ENCODE peak calls at places on chromosomes 12 and 14, in four cellular contexts. One of them, this sample, is unnamed.

GRCh38 chr12:7857916-7858315 is 14.8 kb downstream of the SLC2A14 start:
- DNase-seq in body of pancreas: no peak
- DNase-seq in sigmoid colon: no peak
- DNase-seq in uterus: no peak
- DNase-seq in this sample: no peak

GRCh38 chr14:32708134-32708533 is 230.5 kb upstream of the NPAS3 start:
- DNase-seq in sigmoid colon: no peak
- DNase-seq in uterus: no peak
- DNase-seq in body of pancreas: no peak
- DNase-seq in this sample: no peak

GRCh38 chr12:121366063-121366459 is 13.8 kb upstream of the ANAPC5 start:
- DNase-seq in body of pancreas: no peak
- DNase-seq in sigmoid colon: no peak
- DNase-seq in uterus: no peak
- DNase-seq in this sample: no peak

GRCh38 chr14:94036328-94037167 is 10.4 kb downstream of the OTUB2 start:
- DNase-seq in sigmoid colon: no peak
- DNase-seq in uterus: peak; percentile 62
- DNase-seq in body of pancreas: peak; percentile 85
- DNase-seq in this sample: peak; percentile 65

GRCh38 chr12:55760663-55761062 is 17.7 kb downstream of the GDF11 start:
- DNase-seq in body of pancreas: no peak
- DNase-seq in uterus: no peak
- DNase-seq in sigmoid colon: no peak
- DNase-seq in this sample: no peak

GRCh38 chr14:55404170-55404569 is 7.5 kb downstream of the ATG14 start:
- DNase-seq in body of pancreas: no peak
- DNase-seq in sigmoid colon: no peak
- DNase-seq in uterus: no peak
- DNase-seq in this sample: no peak

GRCh38 chr12:114530417-114530816 is 124.5 kb upstream of the TBX5 start:
- DNase-seq in sigmoid colon: no peak
- DNase-seq in uterus: no peak
- DNase-seq in body of pancreas: no peak
- DNase-seq in this sample: no peak

GRCh38 chr14:99523661-99524050 is 42.4 kb downstream of the CCNK start:
- DNase-seq in body of pancreas: no peak
- DNase-seq in uterus: no peak
- DNase-seq in sigmoid colon: no peak
- DNase-seq in this sample: no peak

GRCh38 chr14:56244138-56244789 is 126.1 kb downstream of the PELI2 start:
- DNase-seq in uterus: no peak
- DNase-seq in body of pancreas: no peak
- DNase-seq in sigmoid colon: no peak
- DNase-seq in this sample: no peak

GRCh38 chr12:108801736-108802665 is 55.4 kb downstream of the SSH1 start:
- DNase-seq in sigmoid colon: peak; percentile 89
- DNase-seq in body of pancreas: no peak
- DNase-seq in uterus: peak; percentile 66
- DNase-seq in this sample: no peak

GRCh38 chr14:68300608-68301007 is 481.0 kb downstream of the RAD51B start:
- DNase-seq in sigmoid colon: no peak
- DNase-seq in body of pancreas: no peak
- DNase-seq in uterus: no peak
- DNase-seq in this sample: no peak

GRCh38 chr12:49847161-49847560 is 4.3 kb upstream of the BCDIN3D start:
- DNase-seq in sigmoid colon: no peak
- DNase-seq in uterus: no peak
- DNase-seq in body of pancreas: no peak
- DNase-seq in this sample: no peak

GRCh38 chr14:52352546-52352945 is 38.4 kb downstream of the PTGER2 start:
- DNase-seq in body of pancreas: no peak
- DNase-seq in sigmoid colon: no peak
- DNase-seq in uterus: no peak
- DNase-seq in this sample: no peak

GRCh38 chr12:32159925-32160324 is 53.3 kb downstream of the BICD1 start:
- DNase-seq in body of pancreas: no peak
- DNase-seq in sigmoid colon: no peak
- DNase-seq in uterus: no peak
- DNase-seq in this sample: no peak

GRCh38 chr12:98402081-98402480 is 113.3 kb upstream of the TMPO start:
- DNase-seq in body of pancreas: no peak
- DNase-seq in uterus: no peak
- DNase-seq in sigmoid colon: no peak
- DNase-seq in this sample: no peak

GRCh38 chr14:87615822-87616679 is 376.9 kb downstream of the GALC start:
- DNase-seq in sigmoid colon: peak; percentile 63
- DNase-seq in uterus: peak; percentile 43
- DNase-seq in body of pancreas: peak; percentile 78
- DNase-seq in this sample: peak; percentile 38

GRCh38 chr14:102442241-102443211 is 67.0 kb downstream of the ANKRD9 start:
- DNase-seq in uterus: no peak
- DNase-seq in body of pancreas: no peak
- DNase-seq in sigmoid colon: no peak
- DNase-seq in this sample: no peak

GRCh38 chr14:92783813-92784431 is 10.2 kb upstream of the GOLGA5 start:
- DNase-seq in sigmoid colon: no peak
- DNase-seq in body of pancreas: peak; percentile 40
- DNase-seq in uterus: no peak
- DNase-seq in this sample: no peak

GRCh38 chr12:120592121-120593049 is 11.2 kb upstream of the POP5 start:
- DNase-seq in body of pancreas: no peak
- DNase-seq in sigmoid colon: no peak
- DNase-seq in uterus: no peak
- DNase-seq in this sample: no peak

GRCh38 chr12:107610030-107610859 is 75.4 kb upstream of the PWP1 start:
- DNase-seq in sigmoid colon: no peak
- DNase-seq in uterus: no peak
- DNase-seq in body of pancreas: peak; percentile 10
- DNase-seq in this sample: no peak

GRCh38 chr12:90945070-90945649 is 9.8 kb downstream of the CCER1 start:
- DNase-seq in body of pancreas: no peak
- DNase-seq in sigmoid colon: no peak
- DNase-seq in uterus: no peak
- DNase-seq in this sample: no peak

GRCh38 chr14:67532998-67533753 is at the start of gene PLEKHH1:
- DNase-seq in body of pancreas: peak; percentile 92
- DNase-seq in sigmoid colon: peak; percentile 89
- DNase-seq in uterus: peak; percentile 59
- DNase-seq in this sample: peak; percentile 89

GRCh38 chr12:27751386-27752047 is 28.5 kb upstream of the KLHL42 start:
- DNase-seq in sigmoid colon: no peak
- DNase-seq in uterus: no peak
- DNase-seq in body of pancreas: peak; percentile 94
- DNase-seq in this sample: no peak

GRCh38 chr12:131383741-131384543 is 326.9 kb upstream of the SFSWAP start:
- DNase-seq in body of pancreas: no peak
- DNase-seq in uterus: no peak
- DNase-seq in sigmoid colon: peak; percentile 54
- DNase-seq in this sample: no peak

GRCh38 chr14:63504628-63505027 is 38.5 kb downstream of the PPP2R5E start:
- DNase-seq in body of pancreas: no peak
- DNase-seq in sigmoid colon: no peak
- DNase-seq in uterus: no peak
- DNase-seq in this sample: no peak

GRCh38 chr12:105351523-105351922 is 21.0 kb downstream of the C12orf75 start:
- DNase-seq in body of pancreas: no peak
- DNase-seq in uterus: no peak
- DNase-seq in sigmoid colon: no peak
- DNase-seq in this sample: no peak

GRCh38 chr12:105352940-105353635 is 22.6 kb downstream of the C12orf75 start:
- DNase-seq in uterus: no peak
- DNase-seq in sigmoid colon: no peak
- DNase-seq in body of pancreas: peak; percentile 46
- DNase-seq in this sample: no peak

GRCh38 chr12:105355752-105356151 is 25.3 kb downstream of the C12orf75 start:
- DNase-seq in uterus: no peak
- DNase-seq in sigmoid colon: no peak
- DNase-seq in body of pancreas: no peak
- DNase-seq in this sample: no peak

GRCh38 chr12:105348561-105348960 is 18.1 kb downstream of the C12orf75 start:
- DNase-seq in body of pancreas: no peak
- DNase-seq in sigmoid colon: no peak
- DNase-seq in uterus: no peak
- DNase-seq in this sample: no peak

GRCh38 chr12:105352049-105352448 is 21.6 kb downstream of the C12orf75 start:
- DNase-seq in sigmoid colon: no peak
- DNase-seq in body of pancreas: no peak
- DNase-seq in uterus: no peak
- DNase-seq in this sample: no peak
- H3K4me1 ChIP-seq in sigmoid colon: no peaks in the 10 kb centered on the region
- H3K4me1 ChIP-seq in body of pancreas: peaks cover 17% of the 10 kb centered on the region
- H3K4me1 ChIP-seq in uterus: no peaks in the 10 kb centered on the region
- H3K4me1 ChIP-seq in this sample: peaks cover 7% of the 10 kb centered on the region

DNA sequence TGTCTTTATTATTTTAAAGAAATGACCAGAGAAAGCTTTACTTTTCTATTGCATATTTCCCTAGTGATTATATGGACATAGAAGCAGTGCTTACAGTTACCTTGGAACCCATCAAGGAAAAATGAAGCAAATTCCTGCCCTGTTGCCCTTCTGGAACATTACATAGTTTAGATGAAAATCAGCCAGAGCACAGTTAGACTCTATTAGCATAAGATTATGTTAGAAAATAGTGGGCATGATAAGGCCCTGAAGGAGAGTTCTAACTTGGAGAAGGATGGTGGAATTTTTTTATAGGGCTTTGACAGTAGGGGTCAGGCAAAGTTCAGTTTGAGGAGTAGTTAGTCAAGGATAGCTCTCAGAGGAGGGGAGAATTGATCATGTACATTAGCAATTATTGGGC is 74.3 kb downstream of the FUT8 start:
- DNase-seq in uterus: no peak
- DNase-seq in sigmoid colon: no peak
- DNase-seq in body of pancreas: no peak
- DNase-seq in this sample: no peak
- TF ChIP-seq CTCF in uterus: no peak
- TF ChIP-seq CTCF in sigmoid colon: no peak
- TF ChIP-seq CTCF in body of pancreas: no peak
- TF ChIP-seq CTCF in this sample: no peak

GRCh38 chr14:49962616-49963015 is 69.7 kb downstream of the ARF6 start:
- DNase-seq in sigmoid colon: no peak
- DNase-seq in body of pancreas: no peak
- DNase-seq in uterus: no peak
- DNase-seq in this sample: no peak

GRCh38 chr14:49960453-49960852 is 67.6 kb downstream of the ARF6 start:
- DNase-seq in body of pancreas: no peak
- DNase-seq in uterus: no peak
- DNase-seq in sigmoid colon: no peak
- DNase-seq in this sample: no peak

GRCh38 chr14:49959822-49960408 is 67.0 kb downstream of the ARF6 start:
- DNase-seq in sigmoid colon: no peak
- DNase-seq in uterus: no peak
- DNase-seq in body of pancreas: no peak
- DNase-seq in this sample: no peak

GRCh38 chr14:49957089-49957852 is 64.4 kb downstream of the ARF6 start:
- DNase-seq in sigmoid colon: no peak
- DNase-seq in body of pancreas: no peak
- DNase-seq in uterus: no peak
- DNase-seq in this sample: no peak

GRCh38 chr14:49961270-49962222 is 68.7 kb downstream of the ARF6 start:
- DNase-seq in body of pancreas: no peak
- DNase-seq in uterus: no peak
- DNase-seq in sigmoid colon: no peak
- DNase-seq in this sample: no peak
- H3K4me1 ChIP-seq in body of pancreas: peaks cover 7% of the 10 kb centered on the region
- H3K4me1 ChIP-seq in uterus: no peaks in the 10 kb centered on the region
- H3K4me1 ChIP-seq in sigmoid colon: peaks cover 4% of the 10 kb centered on the region
- H3K4me1 ChIP-seq in this sample: no peaks in the 10 kb centered on the region

GRCh38 chr14:57480044-57480443 is 13.6 kb downstream of the CCDC198 start:
- DNase-seq in uterus: no peak
- DNase-seq in body of pancreas: no peak
- DNase-seq in sigmoid colon: no peak
- DNase-seq in this sample: no peak
- TF ChIP-seq CTCF in uterus: no peak
- TF ChIP-seq CTCF in body of pancreas: no peak
- TF ChIP-seq CTCF in sigmoid colon: no peak
- TF ChIP-seq CTCF in this sample: no peak

GRCh38 chr12:128817115-128818015 is 6.4 kb downstream of the SLC15A4 start:
- DNase-seq in sigmoid colon: peak; percentile 83
- DNase-seq in uterus: peak; percentile 31
- DNase-seq in body of pancreas: peak; percentile 73
- DNase-seq in this sample: peak; percentile 69
- H3K4me1 ChIP-seq in sigmoid colon: peaks cover 84% of the 10 kb centered on the region
- H3K4me1 ChIP-seq in uterus: no peaks in the 10 kb centered on the region
- H3K4me1 ChIP-seq in body of pancreas: peaks cover 56% of the 10 kb centered on the region
- H3K4me1 ChIP-seq in this sample: peaks cover 76% of the 10 kb centered on the region

DNA sequence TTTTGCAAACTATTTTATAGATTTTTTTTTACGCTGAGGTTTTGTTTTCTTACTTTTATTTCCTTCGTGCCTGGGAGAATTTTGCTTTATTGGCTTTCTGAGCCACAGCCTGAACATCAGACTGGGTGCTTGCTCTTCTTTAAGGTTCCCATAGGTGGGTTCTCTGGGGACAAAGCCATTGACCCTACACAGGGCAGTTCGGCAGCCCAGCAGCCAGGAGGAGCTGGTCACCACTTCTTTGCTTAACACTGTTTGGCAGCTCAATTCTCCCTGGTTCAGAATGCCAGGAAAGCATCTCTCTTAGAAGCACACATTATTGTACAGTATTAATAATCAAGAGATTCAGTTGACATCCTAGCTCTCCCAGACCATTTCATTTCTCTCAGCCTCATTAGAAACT is 140.8 kb upstream of the NEDD1 start:
- DNase-seq in body of pancreas: no peak
- DNase-seq in sigmoid colon: no peak
- DNase-seq in uterus: no peak
- DNase-seq in this sample: no peak
- TF ChIP-seq CTCF in body of pancreas: no peak
- TF ChIP-seq CTCF in sigmoid colon: no peak
- TF ChIP-seq CTCF in uterus: no peak
- TF ChIP-seq CTCF in this sample: no peak

GRCh38 chr12:104495786-104496185 is 39.0 kb downstream of the CHST11 start:
- DNase-seq in uterus: no peak
- DNase-seq in sigmoid colon: no peak
- DNase-seq in body of pancreas: no peak
- DNase-seq in this sample: no peak
- H3K4me1 ChIP-seq in uterus: no peaks in the 10 kb centered on the region
- H3K4me1 ChIP-seq in sigmoid colon: peaks cover 21% of the 10 kb centered on the region
- H3K4me1 ChIP-seq in body of pancreas: no peaks in the 10 kb centered on the region
- H3K4me1 ChIP-seq in this sample: peaks cover 13% of the 10 kb centered on the region

GRCh38 chr14:21071225-21072041 is 1.3 kb downstream of the ARHGEF40 start:
- DNase-seq in sigmoid colon: peak; percentile 94
- DNase-seq in uterus: peak; percentile 88
- DNase-seq in body of pancreas: peak; percentile 77
- DNase-seq in this sample: peak; percentile 95
- TF ChIP-seq CTCF in sigmoid colon: no peak
- TF ChIP-seq CTCF in uterus: no peak
- TF ChIP-seq CTCF in body of pancreas: peak; percentile 5
- TF ChIP-seq CTCF in this sample: no peak

This sample was measured in heart left ventricle.